ENCODE peak calls at places on chromosomes 11 and 22, in ten cellular contexts. D is right lobe of liver; G is heart right ventricle; M is A673; N is MM.1S; W is transverse colon; Q is neural progenitor cell; B is effector memory CD4-positive, alpha-beta T cell; T is psoas muscle; Z is DND-41. L is an unnamed sample. For H3K4me1 and H3K9me3, the result is how much of the 10 kb centered on the place peaks cover.

GRCh38 chr11:67389477-67389876 is 2.3 kb upstream of the RAD9A start:
- DNase-seq in D (no peak), G (peak), M (no peak), N (peak), W (peak), Q (peak), B (no peak), T (no peak), Z (peak), L (peak)

GRCh38 chr11:35305670-35306382 is 113.5 kb downstream of the SLC1A2 start:
- DNase-seq in D (no peak), G (no peak), M (peak), N (peak), W (peak), Q (peak), B (peak), T (no peak), Z (peak), L (peak)

GRCh38 chr11:78040691-78041379 is 17.8 kb upstream of the KCTD14 start:
- DNase-seq in D (no peak), G (no peak), M (peak), N (no peak), W (no peak), Q (no peak), B (no peak), T (no peak), Z (peak), L (no peak)

GRCh38 chr22:39087881-39088687 is 9.0 kb upstream of the APOBEC3H start:
- DNase-seq in D (no peak), G (no peak), M (no peak), N (no peak), W (no peak), Q (peak), B (no peak), T (no peak), Z (no peak), L (no peak)

GRCh38 chr22:37197451-37198289 is 9.6 kb upstream of the C1QTNF6 start:
- DNase-seq in D (peak), G (peak), M (no peak), N (no peak), W (peak), Q (no peak), B (no peak), T (peak), Z (no peak), L (no peak)

GRCh38 chr11:71977743-71978418 is 20.8 kb upstream of the IL18BP start:
- DNase-seq in D (no peak), G (no peak), M (peak), N (peak), W (peak), Q (peak), B (no peak), T (no peak), Z (peak), L (peak)

GRCh38 chr11:93225642-93226041 is 27.9 kb upstream of the SLC36A4 start:
- DNase-seq in D (no peak), G (no peak), M (peak), N (no peak), W (no peak), Q (no peak), B (no peak), T (no peak), Z (no peak), L (peak)

GRCh38 chr11:65468874-65469333 is 29.9 kb upstream of the MALAT1 start:
- DNase-seq in D (peak), G (peak), M (peak), N (peak), W (peak), Q (peak), B (peak), T (peak), Z (peak), L (peak)

GRCh38 chr11:132913295-132913694 is 619.0 kb downstream of the OPCML start:
- DNase-seq in D (no peak), G (no peak), M (no peak), N (no peak), W (no peak), Q (no peak), B (no peak), T (no peak), Z (no peak), L (no peak)

GRCh38 chr22:35425546-35425945 is 25.6 kb downstream of the MCM5 start:
- DNase-seq in D (no peak), G (no peak), M (no peak), N (no peak), W (no peak), Q (no peak), B (no peak), T (no peak), Z (no peak), L (no peak)

GRCh38 chr22:35424761-35425160 is 24.8 kb downstream of the MCM5 start:
- DNase-seq in D (no peak), G (no peak), M (no peak), N (no peak), W (no peak), Q (no peak), B (no peak), T (no peak), Z (no peak), L (no peak)

GRCh38 chr22:35424081-35424480 is 24.1 kb downstream of the MCM5 start:
- DNase-seq in D (no peak), G (no peak), M (no peak), N (no peak), W (no peak), Q (no peak), B (no peak), T (no peak), Z (no peak), L (no peak)

GRCh38 chr22:35425971-35426800 is 26.2 kb downstream of the MCM5 start:
- DNase-seq in D (no peak), G (no peak), M (peak), N (no peak), W (no peak), Q (peak), B (no peak), T (no peak), Z (no peak), L (no peak)

DNA sequence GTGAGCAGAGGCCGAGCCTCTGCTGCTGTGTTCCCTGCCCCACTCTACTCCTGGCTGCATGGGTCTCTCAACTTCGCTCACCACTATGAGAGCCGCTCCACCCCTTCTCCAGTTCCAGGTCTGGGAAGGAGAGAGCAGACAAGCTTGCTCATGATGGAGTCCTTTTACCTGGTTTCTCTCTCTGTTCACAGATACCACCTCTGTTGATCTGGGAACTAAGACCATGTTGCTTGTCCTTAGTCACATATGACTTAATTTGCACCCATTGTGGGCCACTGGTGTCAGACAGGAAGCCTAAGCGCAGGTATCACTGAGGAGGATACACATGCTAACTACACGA is 26.8 kb downstream of the MCM5 start:
- DNase-seq in D (no peak), G (no peak), M (no peak), N (no peak), W (no peak), Q (no peak), B (no peak), T (no peak), Z (no peak), L (no peak)
- H3K27ac ChIP-seq in D (no peak), G (no peak), M (peak), N (no peak), W (no peak), Q (peak), B (no peak), T (peak), Z (no peak), L (no peak)

GRCh38 chr11:12235080-12235479 is 124.7 kb downstream of the MICAL2 start:
- DNase-seq in D (no peak), G (no peak), M (no peak), N (no peak), W (no peak), Q (no peak), B (no peak), T (no peak), Z (no peak), L (no peak)

GRCh38 chr11:12236744-12237101 is 126.3 kb downstream of the MICAL2 start:
- DNase-seq in D (no peak), G (no peak), M (no peak), N (no peak), W (no peak), Q (no peak), B (no peak), T (no peak), Z (no peak), L (no peak)

GRCh38 chr11:12235549-12235944 is 125.2 kb downstream of the MICAL2 start:
- DNase-seq in D (no peak), G (no peak), M (no peak), N (no peak), W (no peak), Q (no peak), B (no peak), T (no peak), Z (peak), L (no peak)

GRCh38 chr11:12237381-12237784 is 127.0 kb downstream of the MICAL2 start:
- DNase-seq in D (no peak), G (no peak), M (no peak), N (no peak), W (no peak), Q (no peak), B (no peak), T (no peak), Z (no peak), L (no peak)

GRCh38 chr11:12235945-12236743 is 125.8 kb downstream of the MICAL2 start:
- DNase-seq in D (no peak), G (no peak), M (peak), N (peak), W (peak), Q (peak), B (peak), T (no peak), Z (peak), L (peak)
- H3K4me1 ChIP-seq in D (under half), G (under half), M (under half), N (under half), W (under half), Q (under half), B (under half), T (under half), Z (under half), L (under half)

GRCh38 chr22:48186121-48186790 is 1423.8 kb downstream of the TBC1D22A start:
- DNase-seq in D (no peak), G (no peak), M (no peak), N (no peak), W (no peak), Q (no peak), B (no peak), T (no peak), Z (no peak), L (no peak)
- H3K9me3 ChIP-seq in D (under half), G (under half), M (under half), N (under half), W (under half), Q (under half), B (under half), T (under half), Z (under half), L (under half)

GRCh38 chr22:42863349-42863911 is 6.4 kb upstream of the ARFGAP3 start:
- DNase-seq in D (no peak), G (no peak), M (peak), N (no peak), W (no peak), Q (no peak), B (no peak), T (no peak), Z (no peak), L (no peak)

GRCh38 chr22:42868751-42869251 is 11.7 kb upstream of the ARFGAP3 start:
- DNase-seq in D (peak), G (peak), M (no peak), N (no peak), W (peak), Q (no peak), B (no peak), T (peak), Z (no peak), L (no peak)

GRCh38 chr22:42869463-42869862 is 12.4 kb upstream of the ARFGAP3 start:
- DNase-seq in D (no peak), G (no peak), M (no peak), N (no peak), W (no peak), Q (no peak), B (no peak), T (no peak), Z (no peak), L (no peak)

GRCh38 chr22:42865536-42865935 is 8.5 kb upstream of the ARFGAP3 start:
- DNase-seq in D (no peak), G (no peak), M (no peak), N (no peak), W (no peak), Q (no peak), B (no peak), T (no peak), Z (no peak), L (no peak)

DNA sequence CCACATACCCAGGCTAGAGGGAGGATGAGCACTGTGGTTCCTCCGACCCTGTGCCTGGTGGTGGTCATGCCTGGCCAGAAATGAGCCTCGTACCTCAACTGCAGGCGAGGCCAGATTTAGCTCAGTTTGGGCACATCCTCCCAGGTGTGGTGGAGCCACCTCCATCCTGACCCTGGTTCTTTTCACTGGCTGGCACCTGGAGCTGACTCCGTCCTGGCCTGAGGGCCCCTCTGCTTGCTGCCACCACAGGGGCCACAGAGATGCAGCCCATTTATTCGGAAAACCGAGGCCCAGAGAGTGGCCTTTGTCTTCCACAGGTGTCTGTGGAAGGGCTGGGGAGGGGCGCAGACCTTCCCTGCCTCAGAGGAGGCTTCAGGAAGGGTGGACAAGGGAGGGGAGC is 9.0 kb upstream of the ARFGAP3 start:
- DNase-seq in D (no peak), G (no peak), M (no peak), N (no peak), W (no peak), Q (no peak), B (no peak), T (no peak), Z (no peak), L (no peak)
- H3K27ac ChIP-seq in D (no peak), G (no peak), M (no peak), N (no peak), W (no peak), Q (no peak), B (no peak), T (no peak), Z (no peak), L (no peak)